ENCODE peak calls at places on chromosomes 12 and 14, in six cellular contexts. C is cardiac fibroblast, Y is mucosa of gallbladder, S is EL, T is fibroblast of mammary gland, K is midbrain. N is an unnamed sample.

GRCh38 chr14:29953501-29953900 is 25.9 kb upstream of the PRKD1 start:
- DNase-seq in C (no peak), T (peak; percentile 47), S (no peak), K (no peak), Y (no peak), N (no peak)

GRCh38 chr14:72457641-72458040 is 436.3 kb downstream of the DPF3 start:
- DNase-seq in Y (no peak), C (peak; percentile 34), S (peak; percentile 94), T (peak; percentile 34), K (no peak), N (peak; percentile 62)

GRCh38 chr12:11408096-11408495 is 12.7 kb upstream of the PRB2 start:
- DNase-seq in Y (no peak), C (no peak), S (no peak), T (no peak), K (no peak), N (peak; percentile 75)

GRCh38 chr12:29882771-29883315 is 99.1 kb upstream of the TMTC1 start:
- DNase-seq in K (no peak), Y (no peak), T (no peak), C (peak; percentile 4), S (no peak), N (no peak)

GRCh38 chr12:85669911-85670310 is 166.3 kb downstream of the RASSF9 start:
- DNase-seq in K (no peak), S (no peak), T (no peak), Y (no peak), C (no peak), N (no peak)

GRCh38 chr14:95291859-95292542 is 27.7 kb downstream of the CLMN start:
- DNase-seq in T (peak; percentile 96), C (peak; percentile 50), Y (peak; percentile 51), S (peak; percentile 41), K (peak; percentile 51), N (peak; percentile 87)

GRCh38 chr12:77108707-77109106 is 43.3 kb upstream of the E2F7 start:
- DNase-seq in K (no peak), T (no peak), Y (no peak), S (no peak), C (no peak), N (no peak)

GRCh38 chr12:45575823-45576448 is 153.6 kb upstream of the ARID2 start:
- DNase-seq in T (peak; percentile 8), K (peak; percentile 42), C (no peak), S (no peak), Y (no peak), N (no peak)

GRCh38 chr12:15701721-15702156 is 87.4 kb downstream of the EPS8 start:
- DNase-seq in S (peak; percentile 63), C (peak; percentile 65), T (peak; percentile 75), Y (no peak), K (no peak), N (peak; percentile 23)

GRCh38 chr12:20376984-20377383 is 8.6 kb downstream of the PDE3A start:
- DNase-seq in Y (no peak), C (peak; percentile 56), T (peak; percentile 50), K (no peak), S (peak; percentile 33), N (peak; percentile 41)

GRCh38 chr12:15767301-15767700 is 21.9 kb downstream of the EPS8 start:
- DNase-seq in K (no peak), Y (no peak), C (no peak), T (no peak), S (no peak), N (no peak)

GRCh38 chr12:75658286-75658685 is 146.9 kb upstream of the KRR1 start:
- DNase-seq in T (no peak), K (no peak), S (no peak), C (no peak), Y (no peak), N (peak; percentile 45)

GRCh38 chr14:102675396-102675795 is 82.9 kb downstream of the RCOR1 start:
- DNase-seq in C (no peak), Y (no peak), K (no peak), T (no peak), S (peak; percentile 60), N (peak; percentile 26)

GRCh38 chr14:97077253-97077653 is 280.1 kb downstream of the VRK1 start:
- DNase-seq in C (peak; percentile 22), T (peak; percentile 62), K (peak; percentile 51), Y (peak; percentile 51), S (no peak), N (peak; percentile 60)

N was measured in epithelial cell of esophagus.